ENCODE peak calls at places on chromosomes 13 and 19, in six cellular contexts. A is CD8-positive, alpha-beta memory T cell; Y is NCI-H1092; S is naive thymus-derived CD8-positive, alpha-beta T cell; T is NCI-H1417; B is stimulated activated CD4-positive, alpha-beta T cell treated with anti-CD3 and anti-CD28 coated beads, Interleukin-15, amount 100 ng/mL, for 48 hours. O is an unnamed sample.

GRCh38 chr13:98143157-98143553 is 261 bp downstream of the FARP1 start:
- DNase-seq in S (no peak), A (no peak), T (peak), B (no peak), Y (no peak), O (no peak)

GRCh38 chr13:59483441-59484116 is 680.1 kb downstream of the DIAPH3 start:
- DNase-seq in A (no peak), Y (no peak), B (no peak), T (no peak), S (no peak), O (no peak)

GRCh38 chr19:6133231-6133630 is 2.2 kb upstream of the ACSBG2 start:
- DNase-seq in B (no peak), Y (no peak), A (no peak), T (no peak), S (no peak), O (no peak)

GRCh38 chr19:53881482-53882390 is at the start of gene PRKCG:
- DNase-seq in A (peak), T (no peak), B (no peak), S (peak), Y (no peak), O (no peak)

GRCh38 chr13:49759503-49759902 is 33.0 kb downstream of the KPNA3 start:
- DNase-seq in A (no peak), S (no peak), T (no peak), Y (no peak), B (no peak), O (no peak)

GRCh38 chr19:30376826-30377425 is 4.7 kb downstream of the ZNF536 start:
- DNase-seq in B (no peak), Y (no peak), T (no peak), S (no peak), A (no peak), O (no peak)

GRCh38 chr13:73303858-73304257 is 245.1 kb downstream of the KLF5 start:
- DNase-seq in A (no peak), Y (no peak), B (peak), T (no peak), S (no peak), O (peak)

GRCh38 chr19:23957660-23958281 is 43.1 kb downstream of the ZNF726 start:
- DNase-seq in S (no peak), T (no peak), Y (no peak), B (no peak), A (no peak), O (peak)

GRCh38 chr19:1189419-1189818 is 15.4 kb upstream of the SBNO2 start:
- DNase-seq in T (no peak), B (peak), S (peak), A (no peak), Y (no peak), O (no peak)

GRCh38 chr13:91714726-91715334 is 316.4 kb downstream of the GPC5 start:
- DNase-seq in Y (no peak), A (no peak), B (no peak), T (no peak), S (no peak), O (no peak)

GRCh38 chr13:103044054-103044453 is 22.2 kb downstream of the SLC10A2 start:
- DNase-seq in S (no peak), A (no peak), B (no peak), T (peak), Y (no peak), O (no peak)

GRCh38 chr19:49264258-49264657 is 60.7 kb downstream of the SLC6A16 start:
- DNase-seq in T (no peak), B (no peak), Y (no peak), A (no peak), S (no peak), O (no peak)

GRCh38 chr19:411723-412355 is 2.9 kb upstream of the C2CD4C start:
- DNase-seq in Y (no peak), A (no peak), S (no peak), T (no peak), B (no peak), O (no peak)

GRCh38 chr19:7428651-7429113 is 60.2 kb downstream of the PEX11G start:
- DNase-seq in T (no peak), A (no peak), S (no peak), B (no peak), Y (no peak), O (no peak)

GRCh38 chr19:40705950-40706619 is 10.6 kb downstream of the COQ8B start:
- DNase-seq in B (no peak), Y (no peak), A (no peak), S (no peak), T (no peak), O (no peak)

GRCh38 chr19:41575998-41576397 is at the start of gene CEACAM21:
- DNase-seq in Y (no peak), B (no peak), T (no peak), S (no peak), A (no peak), O (no peak)

GRCh38 chr13:28313579-28313978 is 175.2 kb downstream of the PAN3 start:
- DNase-seq in S (no peak), A (no peak), B (no peak), Y (no peak), T (no peak), O (peak)

GRCh38 chr13:39501711-39502324 is 101.2 kb downstream of the LHFPL6 start:
- DNase-seq in A (no peak), B (no peak), Y (no peak), S (no peak), T (no peak), O (no peak)

GRCh38 chr13:102870677-102871415 is 25.0 kb downstream of the ERCC5 start:
- DNase-seq in S (peak), Y (peak), B (peak), A (peak), T (peak), O (peak)

GRCh38 chr13:101690871-101691270 is 238.4 kb downstream of the ITGBL1 start:
- DNase-seq in S (no peak), A (no peak), Y (no peak), T (no peak), B (no peak), O (no peak)

GRCh38 chr19:53870485-53870844 is 2.8 kb downstream of the MYADM start:
- DNase-seq in T (no peak), B (no peak), A (no peak), Y (no peak), S (no peak), O (no peak)

O was measured in HFFc6.